ENCODE peak calls at places on chromosomes 2 and 18, in ten cellular contexts. One of them, this sample, is unnamed.

GRCh38 chr18:75167759-75168211 is 41.2 kb downstream of the PTGR3 start:
- DNase-seq in DMS 273 treated with DMSO at 0.1 percent for 48 hours: no peak
- DNase-seq in effector memory CD8-positive, alpha-beta T cell: no peak
- DNase-seq in stimulated activated CD8-positive, alpha-beta memory T cell treated with anti-CD3 and anti-CD28 coated beads, Interleukin-12 subunit alpha, Interleukin-12 subunit beta, amount 100 ng/mL, for 1 hour: no peak
- DNase-seq in LoVo: no peak
- DNase-seq in heart right ventricle: no peak
- DNase-seq in hypothalamus: no peak
- DNase-seq in caudate nucleus: no peak
- DNase-seq in activated naive CD8-positive, alpha-beta T cell treated with anti-CD3 and anti-CD28 coated beads, Interleukin-2, amount 50 U/mL, for 24 hours: no peak
- DNase-seq in AG08396: no peak
- DNase-seq in this sample: peak

GRCh38 chr2:172095905-172096660 is 6.6 kb downstream of the DLX2 start:
- DNase-seq in hypothalamus: no peak
- DNase-seq in LoVo: no peak
- DNase-seq in activated naive CD8-positive, alpha-beta T cell treated with anti-CD3 and anti-CD28 coated beads, Interleukin-2, amount 50 U/mL, for 24 hours: no peak
- DNase-seq in effector memory CD8-positive, alpha-beta T cell: no peak
- DNase-seq in caudate nucleus: no peak
- DNase-seq in DMS 273 treated with DMSO at 0.1 percent for 48 hours: no peak
- DNase-seq in heart right ventricle: no peak
- DNase-seq in stimulated activated CD8-positive, alpha-beta memory T cell treated with anti-CD3 and anti-CD28 coated beads, Interleukin-12 subunit alpha, Interleukin-12 subunit beta, amount 100 ng/mL, for 1 hour: no peak
- DNase-seq in AG08396: peak
- DNase-seq in this sample: no peak

GRCh38 chr2:1662606-1663180 is 81.6 kb downstream of the PXDN start:
- DNase-seq in DMS 273 treated with DMSO at 0.1 percent for 48 hours: no peak
- DNase-seq in AG08396: no peak
- DNase-seq in LoVo: no peak
- DNase-seq in effector memory CD8-positive, alpha-beta T cell: no peak
- DNase-seq in caudate nucleus: no peak
- DNase-seq in stimulated activated CD8-positive, alpha-beta memory T cell treated with anti-CD3 and anti-CD28 coated beads, Interleukin-12 subunit alpha, Interleukin-12 subunit beta, amount 100 ng/mL, for 1 hour: no peak
- DNase-seq in heart right ventricle: no peak
- DNase-seq in activated naive CD8-positive, alpha-beta T cell treated with anti-CD3 and anti-CD28 coated beads, Interleukin-2, amount 50 U/mL, for 24 hours: no peak
- DNase-seq in hypothalamus: no peak
- DNase-seq in this sample: no peak

GRCh38 chr2:223846524-223846923 is 9.1 kb upstream of the AP1S3 start:
- DNase-seq in effector memory CD8-positive, alpha-beta T cell: no peak
- DNase-seq in DMS 273 treated with DMSO at 0.1 percent for 48 hours: no peak
- DNase-seq in hypothalamus: no peak
- DNase-seq in LoVo: no peak
- DNase-seq in AG08396: peak
- DNase-seq in heart right ventricle: no peak
- DNase-seq in activated naive CD8-positive, alpha-beta T cell treated with anti-CD3 and anti-CD28 coated beads, Interleukin-2, amount 50 U/mL, for 24 hours: no peak
- DNase-seq in caudate nucleus: no peak
- DNase-seq in stimulated activated CD8-positive, alpha-beta memory T cell treated with anti-CD3 and anti-CD28 coated beads, Interleukin-12 subunit alpha, Interleukin-12 subunit beta, amount 100 ng/mL, for 1 hour: no peak
- DNase-seq in this sample: no peak

GRCh38 chr2:163155279-163155883 is 316.8 kb upstream of the KCNH7 start:
- DNase-seq in effector memory CD8-positive, alpha-beta T cell: no peak
- DNase-seq in LoVo: peak
- DNase-seq in activated naive CD8-positive, alpha-beta T cell treated with anti-CD3 and anti-CD28 coated beads, Interleukin-2, amount 50 U/mL, for 24 hours: no peak
- DNase-seq in caudate nucleus: no peak
- DNase-seq in hypothalamus: no peak
- DNase-seq in stimulated activated CD8-positive, alpha-beta memory T cell treated with anti-CD3 and anti-CD28 coated beads, Interleukin-12 subunit alpha, Interleukin-12 subunit beta, amount 100 ng/mL, for 1 hour: no peak
- DNase-seq in heart right ventricle: no peak
- DNase-seq in DMS 273 treated with DMSO at 0.1 percent for 48 hours: peak
- DNase-seq in AG08396: no peak
- DNase-seq in this sample: peak

GRCh38 chr18:65235966-65236634 is 514.7 kb upstream of the CDH7 start:
- DNase-seq in heart right ventricle: no peak
- DNase-seq in effector memory CD8-positive, alpha-beta T cell: no peak
- DNase-seq in AG08396: no peak
- DNase-seq in activated naive CD8-positive, alpha-beta T cell treated with anti-CD3 and anti-CD28 coated beads, Interleukin-2, amount 50 U/mL, for 24 hours: no peak
- DNase-seq in caudate nucleus: no peak
- DNase-seq in hypothalamus: no peak
- DNase-seq in stimulated activated CD8-positive, alpha-beta memory T cell treated with anti-CD3 and anti-CD28 coated beads, Interleukin-12 subunit alpha, Interleukin-12 subunit beta, amount 100 ng/mL, for 1 hour: no peak
- DNase-seq in LoVo: no peak
- DNase-seq in DMS 273 treated with DMSO at 0.1 percent for 48 hours: peak
- DNase-seq in this sample: no peak

GRCh38 chr2:6828299-6828584 is 37.5 kb downstream of the CMPK2 start:
- DNase-seq in caudate nucleus: no peak
- DNase-seq in heart right ventricle: no peak
- DNase-seq in AG08396: peak
- DNase-seq in stimulated activated CD8-positive, alpha-beta memory T cell treated with anti-CD3 and anti-CD28 coated beads, Interleukin-12 subunit alpha, Interleukin-12 subunit beta, amount 100 ng/mL, for 1 hour: no peak
- DNase-seq in LoVo: no peak
- DNase-seq in effector memory CD8-positive, alpha-beta T cell: no peak
- DNase-seq in activated naive CD8-positive, alpha-beta T cell treated with anti-CD3 and anti-CD28 coated beads, Interleukin-2, amount 50 U/mL, for 24 hours: no peak
- DNase-seq in DMS 273 treated with DMSO at 0.1 percent for 48 hours: peak
- DNase-seq in hypothalamus: no peak
- DNase-seq in this sample: peak

GRCh38 chr2:164843346-164843841 is 1.8 kb upstream of the COBLL1 start:
- DNase-seq in stimulated activated CD8-positive, alpha-beta memory T cell treated with anti-CD3 and anti-CD28 coated beads, Interleukin-12 subunit alpha, Interleukin-12 subunit beta, amount 100 ng/mL, for 1 hour: no peak
- DNase-seq in hypothalamus: no peak
- DNase-seq in DMS 273 treated with DMSO at 0.1 percent for 48 hours: peak
- DNase-seq in LoVo: peak
- DNase-seq in effector memory CD8-positive, alpha-beta T cell: no peak
- DNase-seq in activated naive CD8-positive, alpha-beta T cell treated with anti-CD3 and anti-CD28 coated beads, Interleukin-2, amount 50 U/mL, for 24 hours: no peak
- DNase-seq in AG08396: peak
- DNase-seq in heart right ventricle: no peak
- DNase-seq in caudate nucleus: no peak
- DNase-seq in this sample: no peak

GRCh38 chr2:225512873-225513580 is 113.5 kb downstream of the NYAP2 start:
- DNase-seq in caudate nucleus: no peak
- DNase-seq in hypothalamus: no peak
- DNase-seq in stimulated activated CD8-positive, alpha-beta memory T cell treated with anti-CD3 and anti-CD28 coated beads, Interleukin-12 subunit alpha, Interleukin-12 subunit beta, amount 100 ng/mL, for 1 hour: no peak
- DNase-seq in DMS 273 treated with DMSO at 0.1 percent for 48 hours: no peak
- DNase-seq in effector memory CD8-positive, alpha-beta T cell: no peak
- DNase-seq in heart right ventricle: no peak
- DNase-seq in LoVo: peak
- DNase-seq in AG08396: peak
- DNase-seq in activated naive CD8-positive, alpha-beta T cell treated with anti-CD3 and anti-CD28 coated beads, Interleukin-2, amount 50 U/mL, for 24 hours: no peak
- DNase-seq in this sample: no peak

GRCh38 chr2:156935611-156936010 is 321.9 kb upstream of the GALNT5 start:
- DNase-seq in stimulated activated CD8-positive, alpha-beta memory T cell treated with anti-CD3 and anti-CD28 coated beads, Interleukin-12 subunit alpha, Interleukin-12 subunit beta, amount 100 ng/mL, for 1 hour: no peak
- DNase-seq in heart right ventricle: no peak
- DNase-seq in activated naive CD8-positive, alpha-beta T cell treated with anti-CD3 and anti-CD28 coated beads, Interleukin-2, amount 50 U/mL, for 24 hours: no peak
- DNase-seq in DMS 273 treated with DMSO at 0.1 percent for 48 hours: no peak
- DNase-seq in hypothalamus: no peak
- DNase-seq in caudate nucleus: no peak
- DNase-seq in AG08396: no peak
- DNase-seq in LoVo: no peak
- DNase-seq in effector memory CD8-positive, alpha-beta T cell: no peak
- DNase-seq in this sample: no peak

GRCh38 chr2:241073166-241074064 is 28.7 kb downstream of the MTERF4 start:
- DNase-seq in heart right ventricle: no peak
- DNase-seq in LoVo: no peak
- DNase-seq in DMS 273 treated with DMSO at 0.1 percent for 48 hours: no peak
- DNase-seq in caudate nucleus: no peak
- DNase-seq in AG08396: no peak
- DNase-seq in stimulated activated CD8-positive, alpha-beta memory T cell treated with anti-CD3 and anti-CD28 coated beads, Interleukin-12 subunit alpha, Interleukin-12 subunit beta, amount 100 ng/mL, for 1 hour: no peak
- DNase-seq in effector memory CD8-positive, alpha-beta T cell: no peak
- DNase-seq in hypothalamus: no peak
- DNase-seq in activated naive CD8-positive, alpha-beta T cell treated with anti-CD3 and anti-CD28 coated beads, Interleukin-2, amount 50 U/mL, for 24 hours: no peak
- DNase-seq in this sample: no peak

GRCh38 chr18:392926-393325 is 107.6 kb downstream of the COLEC12 start:
- DNase-seq in caudate nucleus: no peak
- DNase-seq in activated naive CD8-positive, alpha-beta T cell treated with anti-CD3 and anti-CD28 coated beads, Interleukin-2, amount 50 U/mL, for 24 hours: no peak
- DNase-seq in LoVo: no peak
- DNase-seq in effector memory CD8-positive, alpha-beta T cell: no peak
- DNase-seq in stimulated activated CD8-positive, alpha-beta memory T cell treated with anti-CD3 and anti-CD28 coated beads, Interleukin-12 subunit alpha, Interleukin-12 subunit beta, amount 100 ng/mL, for 1 hour: no peak
- DNase-seq in heart right ventricle: peak
- DNase-seq in DMS 273 treated with DMSO at 0.1 percent for 48 hours: no peak
- DNase-seq in AG08396: no peak
- DNase-seq in hypothalamus: no peak
- DNase-seq in this sample: no peak

GRCh38 chr2:45028276-45028675 is 19.0 kb upstream of the SIX2 start:
- DNase-seq in caudate nucleus: no peak
- DNase-seq in AG08396: no peak
- DNase-seq in activated naive CD8-positive, alpha-beta T cell treated with anti-CD3 and anti-CD28 coated beads, Interleukin-2, amount 50 U/mL, for 24 hours: no peak
- DNase-seq in effector memory CD8-positive, alpha-beta T cell: no peak
- DNase-seq in stimulated activated CD8-positive, alpha-beta memory T cell treated with anti-CD3 and anti-CD28 coated beads, Interleukin-12 subunit alpha, Interleukin-12 subunit beta, amount 100 ng/mL, for 1 hour: no peak
- DNase-seq in DMS 273 treated with DMSO at 0.1 percent for 48 hours: no peak
- DNase-seq in heart right ventricle: no peak
- DNase-seq in hypothalamus: no peak
- DNase-seq in LoVo: no peak
- DNase-seq in this sample: no peak

GRCh38 chr2:221572180-221572820 is at the start of gene EPHA4:
- DNase-seq in stimulated activated CD8-positive, alpha-beta memory T cell treated with anti-CD3 and anti-CD28 coated beads, Interleukin-12 subunit alpha, Interleukin-12 subunit beta, amount 100 ng/mL, for 1 hour: peak
- DNase-seq in LoVo: peak
- DNase-seq in heart right ventricle: peak
- DNase-seq in AG08396: peak
- DNase-seq in DMS 273 treated with DMSO at 0.1 percent for 48 hours: peak
- DNase-seq in caudate nucleus: peak
- DNase-seq in hypothalamus: peak
- DNase-seq in effector memory CD8-positive, alpha-beta T cell: peak
- DNase-seq in activated naive CD8-positive, alpha-beta T cell treated with anti-CD3 and anti-CD28 coated beads, Interleukin-2, amount 50 U/mL, for 24 hours: peak
- DNase-seq in this sample: peak

GRCh38 chr2:233084488-233084887 is 24.3 kb downstream of the INPP5D start:
- DNase-seq in activated naive CD8-positive, alpha-beta T cell treated with anti-CD3 and anti-CD28 coated beads, Interleukin-2, amount 50 U/mL, for 24 hours: peak
- DNase-seq in stimulated activated CD8-positive, alpha-beta memory T cell treated with anti-CD3 and anti-CD28 coated beads, Interleukin-12 subunit alpha, Interleukin-12 subunit beta, amount 100 ng/mL, for 1 hour: no peak
- DNase-seq in heart right ventricle: peak
- DNase-seq in AG08396: no peak
- DNase-seq in LoVo: no peak
- DNase-seq in effector memory CD8-positive, alpha-beta T cell: no peak
- DNase-seq in hypothalamus: no peak
- DNase-seq in caudate nucleus: no peak
- DNase-seq in DMS 273 treated with DMSO at 0.1 percent for 48 hours: no peak
- DNase-seq in this sample: peak

GRCh38 chr2:227183657-227184367 is 19.4 kb downstream of the COL4A3 start:
- DNase-seq in activated naive CD8-positive, alpha-beta T cell treated with anti-CD3 and anti-CD28 coated beads, Interleukin-2, amount 50 U/mL, for 24 hours: no peak
- DNase-seq in caudate nucleus: no peak
- DNase-seq in stimulated activated CD8-positive, alpha-beta memory T cell treated with anti-CD3 and anti-CD28 coated beads, Interleukin-12 subunit alpha, Interleukin-12 subunit beta, amount 100 ng/mL, for 1 hour: no peak
- DNase-seq in DMS 273 treated with DMSO at 0.1 percent for 48 hours: no peak
- DNase-seq in hypothalamus: no peak
- DNase-seq in effector memory CD8-positive, alpha-beta T cell: no peak
- DNase-seq in LoVo: no peak
- DNase-seq in heart right ventricle: no peak
- DNase-seq in AG08396: no peak
- DNase-seq in this sample: no peak

This sample was measured in pons.